ENCODE peak calls at places on chromosome 12, in nine cellular contexts. One of them, this sample, is unnamed.

GRCh38 chr12:80373666-80374065 is 70.4 kb upstream of the PTPRQ start:
- DNase-seq in GM03348: no peak
- DNase-seq in NCI-H1105: peak
- DNase-seq in activated CD4-positive, alpha-beta T cell treated with anti-CD3 and anti-CD28 coated beads, Interleukin-2, amount 50 U/mL, for 4 hours: no peak
- DNase-seq in skeletal muscle cell: no peak
- DNase-seq in RCC 7860: no peak
- DNase-seq in NCI-H1694 treated with DMSO at 0.1 percent for 48 hours: no peak
- DNase-seq in PC-3: no peak
- DNase-seq in fibroblast of mammary gland: no peak
- DNase-seq in this sample: no peak

GRCh38 chr12:107411792-107412535 is 273.6 kb upstream of the PWP1 start:
- DNase-seq in GM03348: peak
- DNase-seq in NCI-H1105: no peak
- DNase-seq in activated CD4-positive, alpha-beta T cell treated with anti-CD3 and anti-CD28 coated beads, Interleukin-2, amount 50 U/mL, for 4 hours: no peak
- DNase-seq in skeletal muscle cell: peak
- DNase-seq in RCC 7860: peak
- DNase-seq in NCI-H1694 treated with DMSO at 0.1 percent for 48 hours: no peak
- DNase-seq in PC-3: peak
- DNase-seq in fibroblast of mammary gland: peak
- DNase-seq in this sample: no peak

GRCh38 chr12:27866382-27867101 is 86.5 kb upstream of the MANSC4 start:
- DNase-seq in GM03348: peak
- DNase-seq in NCI-H1105: no peak
- DNase-seq in activated CD4-positive, alpha-beta T cell treated with anti-CD3 and anti-CD28 coated beads, Interleukin-2, amount 50 U/mL, for 4 hours: no peak
- DNase-seq in skeletal muscle cell: peak
- DNase-seq in RCC 7860: peak
- DNase-seq in NCI-H1694 treated with DMSO at 0.1 percent for 48 hours: no peak
- DNase-seq in PC-3: peak
- DNase-seq in fibroblast of mammary gland: peak
- DNase-seq in this sample: no peak

GRCh38 chr12:51592034-51592705 is 1.1 kb downstream of the SCN8A start:
- DNase-seq in GM03348: peak
- DNase-seq in NCI-H1105: no peak
- DNase-seq in activated CD4-positive, alpha-beta T cell treated with anti-CD3 and anti-CD28 coated beads, Interleukin-2, amount 50 U/mL, for 4 hours: no peak
- DNase-seq in skeletal muscle cell: peak
- DNase-seq in RCC 7860: no peak
- DNase-seq in NCI-H1694 treated with DMSO at 0.1 percent for 48 hours: no peak
- DNase-seq in PC-3: peak
- DNase-seq in fibroblast of mammary gland: peak
- DNase-seq in this sample: peak

GRCh38 chr12:122356192-122356635 is 66.3 kb downstream of the CLIP1 start:
- DNase-seq in GM03348: peak
- DNase-seq in NCI-H1105: peak
- DNase-seq in activated CD4-positive, alpha-beta T cell treated with anti-CD3 and anti-CD28 coated beads, Interleukin-2, amount 50 U/mL, for 4 hours: peak
- DNase-seq in skeletal muscle cell: peak
- DNase-seq in RCC 7860: peak
- DNase-seq in NCI-H1694 treated with DMSO at 0.1 percent for 48 hours: peak
- DNase-seq in PC-3: peak
- DNase-seq in fibroblast of mammary gland: peak
- DNase-seq in this sample: peak

GRCh38 chr12:5586201-5586600 is 154.3 kb downstream of the NTF3 start:
- DNase-seq in GM03348: peak
- DNase-seq in NCI-H1105: no peak
- DNase-seq in activated CD4-positive, alpha-beta T cell treated with anti-CD3 and anti-CD28 coated beads, Interleukin-2, amount 50 U/mL, for 4 hours: no peak
- DNase-seq in skeletal muscle cell: no peak
- DNase-seq in RCC 7860: peak
- DNase-seq in NCI-H1694 treated with DMSO at 0.1 percent for 48 hours: no peak
- DNase-seq in PC-3: peak
- DNase-seq in fibroblast of mammary gland: no peak
- DNase-seq in this sample: no peak

GRCh38 chr12:9365296-9365695 is 157.1 kb upstream of the PZP start:
- DNase-seq in GM03348: no peak
- DNase-seq in NCI-H1105: no peak
- DNase-seq in activated CD4-positive, alpha-beta T cell treated with anti-CD3 and anti-CD28 coated beads, Interleukin-2, amount 50 U/mL, for 4 hours: no peak
- DNase-seq in skeletal muscle cell: no peak
- DNase-seq in RCC 7860: no peak
- DNase-seq in NCI-H1694 treated with DMSO at 0.1 percent for 48 hours: no peak
- DNase-seq in PC-3: no peak
- DNase-seq in fibroblast of mammary gland: peak
- DNase-seq in this sample: no peak

GRCh38 chr12:108838194-108839010 is 19.0 kb downstream of the SSH1 start:
- DNase-seq in GM03348: peak
- DNase-seq in NCI-H1105: no peak
- DNase-seq in activated CD4-positive, alpha-beta T cell treated with anti-CD3 and anti-CD28 coated beads, Interleukin-2, amount 50 U/mL, for 4 hours: peak
- DNase-seq in skeletal muscle cell: peak
- DNase-seq in RCC 7860: peak
- DNase-seq in NCI-H1694 treated with DMSO at 0.1 percent for 48 hours: no peak
- DNase-seq in PC-3: peak
- DNase-seq in fibroblast of mammary gland: peak
- DNase-seq in this sample: no peak

GRCh38 chr12:51823875-51824565 is 24.5 kb downstream of the FIGNL2 start:
- DNase-seq in GM03348: peak
- DNase-seq in NCI-H1105: peak
- DNase-seq in activated CD4-positive, alpha-beta T cell treated with anti-CD3 and anti-CD28 coated beads, Interleukin-2, amount 50 U/mL, for 4 hours: no peak
- DNase-seq in skeletal muscle cell: no peak
- DNase-seq in RCC 7860: peak
- DNase-seq in NCI-H1694 treated with DMSO at 0.1 percent for 48 hours: peak
- DNase-seq in PC-3: peak
- DNase-seq in fibroblast of mammary gland: peak
- DNase-seq in this sample: no peak

GRCh38 chr12:132235116-132235820 is 91.0 kb downstream of the NOC4L start:
- DNase-seq in GM03348: no peak
- DNase-seq in NCI-H1105: no peak
- DNase-seq in activated CD4-positive, alpha-beta T cell treated with anti-CD3 and anti-CD28 coated beads, Interleukin-2, amount 50 U/mL, for 4 hours: no peak
- DNase-seq in skeletal muscle cell: no peak
- DNase-seq in RCC 7860: no peak
- DNase-seq in NCI-H1694 treated with DMSO at 0.1 percent for 48 hours: no peak
- DNase-seq in PC-3: no peak
- DNase-seq in fibroblast of mammary gland: no peak
- DNase-seq in this sample: no peak

This sample was measured in glutamatergic neuron.